ENCODE peak calls at places on chromosomes 7 and 10, in eight cellular contexts. S is lower leg skin; O is CD8-positive, alpha-beta T cell; R is breast epithelium; Z is upper lobe of left lung; K is AG04449; J is fibroblast of lung; Y is ovary. Q is an unnamed sample.
A peak's percentile ranks its signal among the peaks of the same experiment; 100 is the strongest.

GRCh38 chr10:9951481-9952257 is 1066.0 kb upstream of the CELF2 start:
- DNase-seq in S (no peak), O (no peak), R (no peak), Z (no peak), K (no peak), J (no peak), Y (no peak), Q (no peak)

GRCh38 chr10:65796472-65796871 is 1129.4 kb upstream of the LRRTM3 start:
- DNase-seq in S (no peak), O (no peak), R (no peak), Z (no peak), K (no peak), J (no peak), Y (no peak), Q (no peak)

GRCh38 chr10:132963430-132963960 is 21.1 kb upstream of the CFAP46 start:
- DNase-seq in S (no peak), O (no peak), R (no peak), Z (peak; percentile 11), K (no peak), J (no peak), Y (no peak), Q (no peak)

GRCh38 chr10:72087969-72088878 is at the start of gene SPOCK2:
- DNase-seq in S (no peak), O (peak; percentile 87), R (no peak), Z (peak; percentile 87), K (no peak), J (peak; percentile 7), Y (no peak), Q (no peak)

GRCh38 chr7:134365341-134366054 is 48.8 kb upstream of the SLC35B4 start:
- DNase-seq in S (no peak), O (no peak), R (no peak), Z (no peak), K (peak; percentile 19), J (peak; percentile 64), Y (no peak), Q (no peak)

GRCh38 chr7:88262562-88262961 is 42.7 kb upstream of the SRI start:
- DNase-seq in S (no peak), O (no peak), R (no peak), Z (no peak), K (no peak), J (no peak), Y (no peak), Q (no peak)

GRCh38 chr10:61744469-61744868 is 81.7 kb downstream of the CABCOCO1 start:
- DNase-seq in S (no peak), O (no peak), R (no peak), Z (no peak), K (no peak), J (no peak), Y (no peak), Q (no peak)

GRCh38 chr10:97584060-97584797 is at the start of gene HOGA1:
- DNase-seq in S (peak; percentile 38), O (peak; percentile 32), R (peak; percentile 49), Z (no peak), K (no peak), J (peak; percentile 61), Y (no peak), Q (no peak)

GRCh38 chr10:74113546-74113945 is 37.1 kb downstream of the AP3M1 start:
- DNase-seq in S (no peak), O (no peak), R (no peak), Z (no peak), K (no peak), J (no peak), Y (no peak), Q (no peak)

GRCh38 chr10:22723343-22723779 is 9.0 kb upstream of the PIP4K2A start:
- DNase-seq in S (no peak), O (no peak), R (no peak), Z (no peak), K (no peak), J (no peak), Y (no peak), Q (no peak)

GRCh38 chr7:35415411-35415822 is 161.5 kb upstream of the TBX20 start:
- DNase-seq in S (no peak), O (no peak), R (no peak), Z (no peak), K (no peak), J (no peak), Y (no peak), Q (no peak)

GRCh38 chr7:128035712-128036111 is 4.5 kb upstream of the LRRC4 start:
- DNase-seq in S (no peak), O (no peak), R (no peak), Z (no peak), K (no peak), J (no peak), Y (no peak), Q (peak; percentile 15)

DNA sequence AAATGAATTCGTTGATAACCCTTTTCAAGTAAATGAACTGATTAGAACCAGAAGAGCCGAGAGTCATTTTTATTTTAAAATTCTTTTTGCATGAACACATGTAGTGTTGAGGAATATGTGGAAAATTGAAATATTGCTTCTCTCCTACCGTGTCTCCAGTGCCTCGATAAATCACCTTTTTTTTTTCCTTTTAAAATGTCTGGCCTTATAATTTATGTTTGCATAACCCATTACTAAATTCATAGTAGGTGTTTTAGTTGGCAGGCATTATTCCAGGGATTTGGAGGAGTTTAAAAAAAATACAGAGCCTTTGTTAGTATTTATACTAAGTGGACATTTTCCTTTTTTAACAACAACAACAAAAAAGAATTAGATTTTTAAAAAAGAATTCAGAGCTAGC is 115.6 kb downstream of the CUX1 start:
- DNase-seq in S (no peak), O (no peak), R (no peak), Z (no peak), K (no peak), J (no peak), Y (no peak), Q (no peak)
- H3K4me3 ChIP-seq in S (no peak overlapping the region), O (no peak overlapping the region), R (no peak overlapping the region), Z (no peak overlapping the region), K (no peak overlapping the region), J (no peak overlapping the region), Y (no peak overlapping the region), Q (no peak overlapping the region)

GRCh38 chr7:43038229-43038628 is 74.2 kb upstream of the HECW1 start:
- DNase-seq in S (no peak), O (no peak), R (no peak), Z (no peak), K (peak; percentile 63), J (peak; percentile 66), Y (no peak), Q (no peak)
- H3K4me3 ChIP-seq in S (no peak overlapping the region), O (no peak overlapping the region), R (no peak overlapping the region), Z (no peak overlapping the region), K (no peak overlapping the region), J (no peak overlapping the region), Y (no peak overlapping the region), Q (no peak overlapping the region)

GRCh38 chr7:41702635-41703371 is at the start of gene INHBA:
- DNase-seq in S (no peak), O (no peak), R (no peak), Z (no peak), K (peak; percentile 95), J (peak; percentile 88), Y (peak; percentile 22), Q (no peak)
- H3K4me3 ChIP-seq in S (no peak within 1 kb of the TSS), O (no peak within 1 kb of the TSS), R (no peak within 1 kb of the TSS), Z (no peak within 1 kb of the TSS), K (peak within 1 kb of the TSS; percentile 91), J (peak within 1 kb of the TSS; percentile 81), Y (no peak within 1 kb of the TSS), Q (no peak within 1 kb of the TSS)

GRCh38 chr10:33329178-33329577 is 5.3 kb downstream of the NRP1 start:
- DNase-seq in S (no peak), O (no peak), R (no peak), Z (no peak), K (no peak), J (no peak), Y (no peak), Q (no peak)

GRCh38 chr10:33332183-33333031 is 2.1 kb downstream of the NRP1 start:
- DNase-seq in S (no peak), O (no peak), R (no peak), Z (no peak), K (no peak), J (peak; percentile 87), Y (no peak), Q (no peak)

GRCh38 chr10:33330543-33331019 is 3.9 kb downstream of the NRP1 start:
- DNase-seq in S (peak; percentile 85), O (peak; percentile 65), R (peak; percentile 72), Z (no peak), K (no peak), J (peak; percentile 92), Y (peak; percentile 87), Q (peak; percentile 84)

GRCh38 chr10:33333260-33334169 is 952 bp downstream of the NRP1 start:
- DNase-seq in S (no peak), O (no peak), R (no peak), Z (no peak), K (no peak), J (no peak), Y (no peak), Q (no peak)

GRCh38 chr10:33331020-33331557 is 3.4 kb downstream of the NRP1 start:
- DNase-seq in S (no peak), O (no peak), R (no peak), Z (no peak), K (no peak), J (no peak), Y (no peak), Q (no peak)
- H3K4me3 ChIP-seq in S (no peak overlapping the region), O (no peak overlapping the region), R (peak overlapping the region; percentile 75), Z (peak overlapping the region; percentile 74), K (peak overlapping the region; percentile 86), J (peak overlapping the region; percentile 78), Y (peak overlapping the region; percentile 69), Q (peak overlapping the region; percentile 64)

DNA sequence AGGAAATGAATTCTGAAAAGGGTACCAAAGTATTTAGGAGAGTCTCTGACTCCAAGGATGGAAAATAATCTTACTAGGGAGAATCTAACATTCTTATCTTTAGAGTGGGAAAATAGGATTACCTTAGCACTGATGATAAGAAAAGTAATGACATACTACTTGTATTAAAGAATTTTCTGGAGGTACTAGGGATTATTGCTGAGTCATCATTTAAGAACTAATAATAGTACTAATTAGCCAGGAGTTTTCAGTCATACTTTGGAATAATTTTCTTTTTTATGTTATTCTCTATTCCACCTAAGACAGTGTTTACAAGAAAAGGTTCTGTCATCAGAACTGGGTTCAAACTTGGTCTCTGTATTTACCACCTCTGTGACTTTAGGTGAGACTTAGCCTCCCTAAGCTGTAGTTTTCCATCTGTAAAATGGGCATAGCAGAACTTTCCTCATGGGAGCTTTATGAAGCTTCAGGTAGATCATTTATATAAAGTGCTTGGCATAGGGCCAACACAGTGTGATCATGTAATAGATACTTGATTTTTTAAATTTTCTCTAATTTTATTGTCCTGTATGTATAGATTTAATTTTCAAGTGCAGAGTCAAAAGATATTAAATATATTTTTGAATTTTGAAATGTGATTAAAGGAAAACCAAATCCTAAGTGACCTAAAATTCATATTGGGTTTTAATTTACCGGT is 20.4 kb downstream of the ITGB8 start:
- DNase-seq in S (no peak), O (no peak), R (no peak), Z (no peak), K (no peak), J (no peak), Y (no peak), Q (no peak)
- H3K4me3 ChIP-seq in S (no peak overlapping the region), O (no peak overlapping the region), R (peak overlapping the region; percentile 17), Z (no peak overlapping the region), K (no peak overlapping the region), J (no peak overlapping the region), Y (no peak overlapping the region), Q (no peak overlapping the region)

Q was measured in HAP-1.